ENCODE peak calls at places on chromosomes 1 and 21, in eight cellular contexts. P, S, U, T, Y, N, H and E are unnamed samples.

GRCh38 chr1:192983349-192983980 is 75.7 kb downstream of the UCHL5 start:
- DNase-seq in H (no peak), Y (no peak), U (peak), T (no peak), S (no peak), P (no peak), N (no peak), E (no peak)

GRCh38 chr1:59971464-59971911 is 44.9 kb upstream of the CYP2J2 start:
- DNase-seq in S (peak), P (no peak), H (no peak), N (no peak), Y (peak), T (peak), U (peak), E (no peak)

GRCh38 chr1:1510912-1511532 is 940 bp upstream of the ATAD3A start:
- DNase-seq in N (no peak), T (no peak), P (no peak), Y (peak), S (peak), H (no peak), U (peak), E (no peak)

GRCh38 chr1:75097686-75098085 is 36.5 kb upstream of the LHX8 start:
- DNase-seq in N (no peak), Y (peak), S (no peak), U (no peak), H (no peak), T (peak), P (peak), E (peak)

GRCh38 chr1:162538815-162539431 is 22.6 kb upstream of the UAP1 start:
- DNase-seq in H (peak), Y (peak), S (no peak), T (no peak), U (no peak), P (peak), N (no peak), E (peak)

GRCh38 chr1:68378296-68379084 is 71.3 kb downstream of the RPE65 start:
- DNase-seq in N (no peak), S (no peak), P (no peak), U (no peak), T (no peak), H (no peak), Y (peak), E (no peak)

GRCh38 chr1:115768549-115768948 is at the start of gene CASQ2:
- DNase-seq in T (no peak), P (no peak), N (no peak), U (no peak), H (no peak), S (peak), Y (no peak), E (no peak)

GRCh38 chr1:114033219-114033706 is 54.0 kb downstream of the OLFML3 start:
- DNase-seq in U (peak), H (no peak), Y (no peak), T (peak), N (no peak), S (peak), P (no peak), E (no peak)

GRCh38 chr1:213123532-213123931 is 72.5 kb downstream of the RPS6KC1 start:
- DNase-seq in H (no peak), Y (peak), N (no peak), S (no peak), P (no peak), T (no peak), U (no peak), E (peak)

GRCh38 chr1:36321119-36321951 is 2.1 kb downstream of the EVA1B start:
- DNase-seq in H (no peak), T (peak), Y (peak), U (no peak), N (no peak), P (peak), S (peak), E (no peak)

GRCh38 chr21:46064870-46065214 is 33.1 kb upstream of the COL6A2 start:
- DNase-seq in S (no peak), H (no peak), U (no peak), N (no peak), P (no peak), T (no peak), Y (no peak), E (no peak)
- H3K4me3 ChIP-seq in S (no peak), H (no peak), U (no peak), N (no peak), P (no peak), T (no peak), Y (no peak), E (no peak)

GRCh38 chr21:45892156-45892919 is 89.2 kb upstream of the COL6A1 start:
- DNase-seq in P (no peak), U (no peak), N (peak), Y (no peak), H (no peak), S (no peak), T (no peak), E (no peak)
- H3K4me3 ChIP-seq in P (no peak), U (no peak), N (no peak), Y (no peak), H (no peak), S (no peak), T (no peak), E (no peak)

GRCh38 chr1:230206976-230207375 is 139.9 kb downstream of the GALNT2 start:
- DNase-seq in S (no peak), Y (no peak), P (no peak), H (no peak), N (no peak), U (no peak), T (no peak), E (no peak)

GRCh38 chr1:230210326-230210978 is 143.4 kb downstream of the GALNT2 start:
- DNase-seq in P (no peak), U (no peak), Y (peak), H (no peak), T (no peak), S (no peak), N (no peak), E (peak)

GRCh38 chr1:230210979-230211336 is 143.9 kb downstream of the GALNT2 start:
- DNase-seq in H (no peak), N (no peak), S (no peak), T (no peak), Y (no peak), U (no peak), P (no peak), E (no peak)

GRCh38 chr1:230207598-230207997 is 140.6 kb downstream of the GALNT2 start:
- DNase-seq in P (no peak), H (no peak), U (no peak), N (no peak), S (no peak), Y (no peak), T (no peak), E (no peak)

DNA sequence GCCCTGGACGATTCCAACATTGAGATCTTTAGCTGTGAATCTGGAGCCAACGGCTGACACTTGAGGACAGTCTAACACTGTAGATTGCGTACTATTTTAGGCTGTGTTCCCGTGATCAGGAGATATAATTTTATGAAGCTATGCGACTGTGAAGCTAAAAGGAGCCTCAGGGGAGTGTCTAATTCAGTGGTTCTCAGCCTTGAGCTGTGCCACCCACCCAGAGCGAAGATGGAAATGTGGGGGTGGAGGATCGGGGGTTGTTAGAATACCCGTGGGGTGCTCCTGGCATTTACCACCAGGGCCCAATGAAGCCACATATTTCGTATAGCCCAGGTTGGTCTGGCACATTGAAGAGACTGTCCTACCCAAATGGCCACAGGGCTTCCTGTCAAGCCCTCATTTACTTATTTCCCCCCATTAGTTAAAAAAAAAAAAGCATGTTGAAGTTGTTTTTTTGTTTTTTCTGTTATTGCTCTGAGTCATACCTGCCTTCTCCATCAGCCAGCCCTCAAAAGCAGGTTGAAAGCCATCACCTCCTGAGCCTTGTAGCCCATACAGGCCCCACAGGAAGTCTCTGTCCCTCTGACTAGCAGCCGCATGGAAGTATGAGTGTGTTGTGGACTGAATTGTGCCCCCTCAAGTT is 141.7 kb downstream of the GALNT2 start:
- DNase-seq in Y (no peak), U (no peak), N (no peak), S (no peak), P (no peak), H (no peak), T (no peak), E (no peak)
- H3K4me3 ChIP-seq in Y (no peak), U (no peak), N (no peak), S (no peak), P (no peak), H (no peak), T (no peak), E (no peak)

GRCh38 chr1:157043685-157044084 is 1.9 kb downstream of the ARHGEF11 start:
- DNase-seq in T (no peak), P (no peak), U (no peak), S (no peak), H (no peak), Y (no peak), N (no peak), E (no peak)
- H3K4me3 ChIP-seq in T (no peak), P (peak), U (peak), S (peak), H (peak), Y (peak), N (peak), E (peak)

GRCh38 chr1:10980094-10980577 is 32.3 kb upstream of the TARDBP start:
- DNase-seq in N (no peak), P (no peak), H (no peak), S (peak), U (peak), Y (peak), T (peak), E (peak)
- H3K4me3 ChIP-seq in N (no peak), P (no peak), H (no peak), S (peak), U (no peak), Y (no peak), T (no peak), E (no peak)